ENCODE peak calls at places on chromosomes 16 and 17, in five cellular contexts. One of them, this sample, is unnamed.
A peak's percentile ranks its signal among the peaks of the same experiment; 100 is the strongest.

GRCh38 chr16:35431829-35432663 is 1972.6 kb downstream of the TP53TG3F start:
- DNase-seq in mesendoderm: peak; percentile 13
- DNase-seq in fibroblast of lung: no peak
- DNase-seq in heart left ventricle: no peak
- DNase-seq in tibial nerve: no peak
- DNase-seq in this sample: no peak

GRCh38 chr17:64920419-64921172 is 1.3 kb upstream of the LRRC37A3 start:
- DNase-seq in mesendoderm: no peak
- DNase-seq in fibroblast of lung: no peak
- DNase-seq in heart left ventricle: no peak
- DNase-seq in tibial nerve: no peak
- DNase-seq in this sample: no peak

GRCh38 chr16:48105976-48106375 is 49.8 kb downstream of the ABCC12 start:
- DNase-seq in mesendoderm: no peak
- DNase-seq in fibroblast of lung: no peak
- DNase-seq in heart left ventricle: no peak
- DNase-seq in tibial nerve: no peak
- DNase-seq in this sample: no peak

GRCh38 chr16:20763461-20764232 is at the start of gene ACSM3:
- DNase-seq in mesendoderm: peak; percentile 86
- DNase-seq in fibroblast of lung: peak; percentile 83
- DNase-seq in heart left ventricle: peak; percentile 27
- DNase-seq in tibial nerve: peak; percentile 53
- DNase-seq in this sample: no peak

GRCh38 chr17:60077672-60078519 is 825 bp downstream of the HEATR6 start:
- DNase-seq in mesendoderm: no peak
- DNase-seq in fibroblast of lung: peak; percentile 68
- DNase-seq in heart left ventricle: no peak
- DNase-seq in tibial nerve: no peak
- DNase-seq in this sample: no peak

GRCh38 chr17:82492647-82493516 is 26.6 kb upstream of the FOXK2 start:
- DNase-seq in mesendoderm: no peak
- DNase-seq in fibroblast of lung: peak; percentile 75
- DNase-seq in heart left ventricle: no peak
- DNase-seq in tibial nerve: no peak
- DNase-seq in this sample: peak; percentile 41

GRCh38 chr16:9048302-9048700 is 43.1 kb upstream of the HAPSTR1 start:
- DNase-seq in mesendoderm: no peak
- DNase-seq in fibroblast of lung: peak; percentile 45
- DNase-seq in heart left ventricle: no peak
- DNase-seq in tibial nerve: peak; percentile 11
- DNase-seq in this sample: no peak

GRCh38 chr17:68257924-68258323 is 10.1 kb downstream of the AMZ2 start:
- DNase-seq in mesendoderm: no peak
- DNase-seq in fibroblast of lung: no peak
- DNase-seq in heart left ventricle: no peak
- DNase-seq in tibial nerve: no peak
- DNase-seq in this sample: no peak

GRCh38 chr17:18235743-18236256 is 10.4 kb downstream of the LLGL1 start:
- DNase-seq in mesendoderm: no peak
- DNase-seq in fibroblast of lung: peak; percentile 44
- DNase-seq in heart left ventricle: no peak
- DNase-seq in tibial nerve: no peak
- DNase-seq in this sample: no peak

GRCh38 chr16:48865511-48865910 is 255.5 kb upstream of the N4BP1 start:
- DNase-seq in mesendoderm: no peak
- DNase-seq in fibroblast of lung: no peak
- DNase-seq in heart left ventricle: no peak
- DNase-seq in tibial nerve: no peak
- DNase-seq in this sample: no peak

GRCh38 chr17:62653002-62653830 is 25.7 kb downstream of the MRC2 start:
- DNase-seq in mesendoderm: peak; percentile 99
- DNase-seq in fibroblast of lung: peak; percentile 55
- DNase-seq in heart left ventricle: peak; percentile 87
- DNase-seq in tibial nerve: no peak
- DNase-seq in this sample: peak; percentile 67

GRCh38 chr16:9374076-9374475 is 282.6 kb downstream of the HAPSTR1 start:
- DNase-seq in mesendoderm: peak; percentile 43
- DNase-seq in fibroblast of lung: no peak
- DNase-seq in heart left ventricle: no peak
- DNase-seq in tibial nerve: no peak
- DNase-seq in this sample: no peak

GRCh38 chr16:67736858-67737257 is 17.7 kb upstream of the GFOD2 start:
- DNase-seq in mesendoderm: no peak
- DNase-seq in fibroblast of lung: no peak
- DNase-seq in heart left ventricle: no peak
- DNase-seq in tibial nerve: no peak
- DNase-seq in this sample: no peak

GRCh38 chr17:69516911-69517310 is 102.4 kb downstream of the MAP2K6 start:
- DNase-seq in mesendoderm: no peak
- DNase-seq in fibroblast of lung: no peak
- DNase-seq in heart left ventricle: no peak
- DNase-seq in tibial nerve: no peak
- DNase-seq in this sample: no peak

GRCh38 chr17:82825540-82826124 is 14.2 kb downstream of the ZNF750 start:
- DNase-seq in mesendoderm: no peak
- DNase-seq in fibroblast of lung: no peak
- DNase-seq in heart left ventricle: no peak
- DNase-seq in tibial nerve: no peak
- DNase-seq in this sample: no peak

GRCh38 chr17:78891406-78892061 is 11.5 kb downstream of the CEP295NL start:
- DNase-seq in mesendoderm: no peak
- DNase-seq in fibroblast of lung: no peak
- DNase-seq in heart left ventricle: no peak
- DNase-seq in tibial nerve: no peak
- DNase-seq in this sample: no peak

GRCh38 chr17:37276475-37276874 is 99.3 kb upstream of the C17orf78 start:
- DNase-seq in mesendoderm: no peak
- DNase-seq in fibroblast of lung: no peak
- DNase-seq in heart left ventricle: no peak
- DNase-seq in tibial nerve: no peak
- DNase-seq in this sample: no peak

GRCh38 chr16:5003211-5003610 is 30.5 kb downstream of the NAGPA start:
- DNase-seq in mesendoderm: no peak
- DNase-seq in fibroblast of lung: no peak
- DNase-seq in heart left ventricle: peak; percentile 27
- DNase-seq in tibial nerve: no peak
- DNase-seq in this sample: no peak

GRCh38 chr16:89828870-89829629 is 775 bp downstream of the SPIRE2 start:
- DNase-seq in mesendoderm: peak; percentile 32
- DNase-seq in fibroblast of lung: no peak
- DNase-seq in heart left ventricle: no peak
- DNase-seq in tibial nerve: no peak
- DNase-seq in this sample: no peak
- H3K27ac ChIP-seq in mesendoderm: no peak overlapping the region
- H3K27ac ChIP-seq in fibroblast of lung: no peak overlapping the region
- H3K27ac ChIP-seq in heart left ventricle: no peak overlapping the region
- H3K27ac ChIP-seq in tibial nerve: no peak overlapping the region
- H3K27ac ChIP-seq in this sample: no peak overlapping the region

GRCh38 chr17:892958-893357 is 86.6 kb downstream of the NXN start:
- DNase-seq in mesendoderm: no peak
- DNase-seq in fibroblast of lung: no peak
- DNase-seq in heart left ventricle: no peak
- DNase-seq in tibial nerve: no peak
- DNase-seq in this sample: no peak
- H3K4me1 ChIP-seq in mesendoderm: peaks cover under 1% of the 10 kb centered on the region
- H3K4me1 ChIP-seq in fibroblast of lung: peaks cover 5% of the 10 kb centered on the region
- H3K4me1 ChIP-seq in heart left ventricle: no peaks in the 10 kb centered on the region
- H3K4me1 ChIP-seq in tibial nerve: no peaks in the 10 kb centered on the region
- H3K4me1 ChIP-seq in this sample: peaks cover 30% of the 10 kb centered on the region

DNA sequence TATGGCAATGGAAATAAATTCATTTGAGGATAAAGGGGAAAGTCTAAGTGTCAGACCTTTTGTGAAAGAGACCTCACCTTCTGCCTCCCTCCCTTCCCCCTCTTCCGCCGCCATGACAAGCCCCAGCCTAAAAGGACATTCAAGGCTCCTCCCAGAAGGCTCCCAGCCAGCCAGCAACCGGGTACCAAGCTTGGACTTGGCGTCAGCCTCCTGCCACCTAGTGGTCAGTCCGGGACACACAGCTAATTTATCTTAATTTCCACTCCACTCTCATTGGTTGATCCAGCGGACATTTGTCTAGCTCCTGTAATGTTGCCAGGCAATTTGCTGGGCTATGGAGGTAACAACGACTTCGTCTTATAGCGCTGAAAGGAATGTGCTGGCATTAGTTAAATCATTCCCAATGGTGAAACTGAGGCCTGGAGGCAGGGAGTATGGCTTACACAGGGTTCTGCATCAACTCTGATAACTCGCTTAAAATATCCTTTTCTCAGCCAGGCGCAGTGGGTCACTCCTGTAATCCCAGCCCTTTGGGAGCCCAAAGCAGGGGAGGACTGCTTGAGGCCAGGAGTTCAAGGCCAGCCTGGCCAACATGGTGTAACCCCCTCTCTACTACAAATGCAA is 19.3 kb upstream of the CLEC3A start:
- DNase-seq in mesendoderm: peak; percentile 97
- DNase-seq in fibroblast of lung: peak; percentile 89
- DNase-seq in heart left ventricle: peak; percentile 90
- DNase-seq in tibial nerve: peak; percentile 74
- DNase-seq in this sample: peak; percentile 87
- H3K27ac ChIP-seq in mesendoderm: no peak overlapping the region
- H3K27ac ChIP-seq in fibroblast of lung: no peak overlapping the region
- H3K27ac ChIP-seq in heart left ventricle: no peak overlapping the region
- H3K27ac ChIP-seq in tibial nerve: no peak overlapping the region
- H3K27ac ChIP-seq in this sample: no peak overlapping the region

GRCh38 chr16:1298406-1298805 is 11.0 kb upstream of the UBE2I start:
- DNase-seq in mesendoderm: no peak
- DNase-seq in fibroblast of lung: no peak
- DNase-seq in heart left ventricle: no peak
- DNase-seq in tibial nerve: no peak
- DNase-seq in this sample: no peak
- H3K4me1 ChIP-seq in mesendoderm: no peaks in the 10 kb centered on the region
- H3K4me1 ChIP-seq in fibroblast of lung: peaks cover 5% of the 10 kb centered on the region
- H3K4me1 ChIP-seq in heart left ventricle: no peaks in the 10 kb centered on the region
- H3K4me1 ChIP-seq in tibial nerve: no peaks in the 10 kb centered on the region
- H3K4me1 ChIP-seq in this sample: peaks cover 15% of the 10 kb centered on the region

DNA sequence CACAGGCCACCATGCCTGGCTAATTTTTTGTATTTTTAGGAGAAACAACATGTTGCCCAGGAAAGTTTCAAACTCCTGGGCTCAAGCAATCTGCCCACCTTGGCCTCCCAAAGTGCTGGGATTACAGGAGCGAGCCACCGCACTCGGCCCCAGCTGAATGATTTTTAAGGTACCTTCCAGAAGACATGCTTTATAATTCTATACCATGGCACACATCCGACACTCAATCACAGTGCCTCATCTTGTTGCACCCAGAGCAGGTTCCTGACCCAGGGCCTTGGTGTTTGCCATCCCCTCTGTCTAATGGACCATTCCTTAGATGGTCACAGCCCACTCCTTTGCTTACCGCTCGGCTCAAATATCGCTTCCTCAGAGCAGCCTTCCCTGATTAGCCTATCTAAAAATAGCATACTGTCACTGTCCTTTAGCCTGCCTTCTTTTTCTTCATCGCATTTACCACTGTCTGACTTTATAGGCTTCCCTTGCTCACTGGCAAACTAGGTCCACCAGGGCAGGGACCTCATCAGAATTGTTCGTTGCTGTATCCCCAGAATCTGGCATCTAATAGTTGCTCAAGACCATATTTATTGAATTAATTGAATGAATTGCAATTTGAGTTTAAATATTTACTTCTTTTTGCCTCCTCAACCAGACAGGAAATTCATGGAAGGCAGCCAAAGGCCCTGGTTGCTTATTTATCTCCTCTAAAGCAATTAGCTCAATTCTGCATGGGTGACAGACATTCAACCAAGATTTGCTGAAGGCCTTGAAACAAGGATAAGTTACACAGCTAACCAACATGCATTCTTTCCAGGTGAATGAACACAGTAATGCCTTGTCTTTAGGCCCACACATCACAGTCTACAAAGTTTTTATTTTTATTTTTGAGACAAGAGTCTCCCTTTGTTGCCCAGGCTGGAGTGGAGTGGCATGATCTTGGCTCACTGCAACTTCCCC is 6.3 kb upstream of the TENT4B start:
- DNase-seq in mesendoderm: no peak
- DNase-seq in fibroblast of lung: no peak
- DNase-seq in heart left ventricle: no peak
- DNase-seq in tibial nerve: no peak
- DNase-seq in this sample: no peak
- H3K27ac ChIP-seq in mesendoderm: no peak overlapping the region
- H3K27ac ChIP-seq in fibroblast of lung: no peak overlapping the region
- H3K27ac ChIP-seq in heart left ventricle: no peak overlapping the region
- H3K27ac ChIP-seq in tibial nerve: no peak overlapping the region
- H3K27ac ChIP-seq in this sample: peak overlapping the region; percentile 65

GRCh38 chr17:27530791-27531391 is 74.6 kb downstream of the KSR1 start:
- DNase-seq in mesendoderm: no peak
- DNase-seq in fibroblast of lung: peak; percentile 69
- DNase-seq in heart left ventricle: no peak
- DNase-seq in tibial nerve: no peak
- DNase-seq in this sample: no peak
- H3K4me1 ChIP-seq in mesendoderm: peaks cover 16% of the 10 kb centered on the region
- H3K4me1 ChIP-seq in fibroblast of lung: peaks cover 18% of the 10 kb centered on the region
- H3K4me1 ChIP-seq in heart left ventricle: no peaks in the 10 kb centered on the region
- H3K4me1 ChIP-seq in tibial nerve: no peaks in the 10 kb centered on the region
- H3K4me1 ChIP-seq in this sample: no peaks in the 10 kb centered on the region

GRCh38 chr16:58497935-58498334 is 2.0 kb upstream of the NDRG4 start:
- DNase-seq in mesendoderm: no peak
- DNase-seq in fibroblast of lung: no peak
- DNase-seq in heart left ventricle: peak; percentile 21
- DNase-seq in tibial nerve: no peak
- DNase-seq in this sample: no peak

GRCh38 chr16:58498341-58499091 is 1.4 kb upstream of the NDRG4 start:
- DNase-seq in mesendoderm: no peak
- DNase-seq in fibroblast of lung: no peak
- DNase-seq in heart left ventricle: no peak
- DNase-seq in tibial nerve: no peak
- DNase-seq in this sample: no peak

GRCh38 chr16:58495861-58496331 is 4.0 kb upstream of the NDRG4 start:
- DNase-seq in mesendoderm: no peak
- DNase-seq in fibroblast of lung: no peak
- DNase-seq in heart left ventricle: peak; percentile 28
- DNase-seq in tibial nerve: no peak
- DNase-seq in this sample: no peak

GRCh38 chr16:58499092-58499511 is 841 bp upstream of the NDRG4 start:
- DNase-seq in mesendoderm: no peak
- DNase-seq in fibroblast of lung: no peak
- DNase-seq in heart left ventricle: no peak
- DNase-seq in tibial nerve: no peak
- DNase-seq in this sample: no peak

GRCh38 chr16:58497468-58497867 is 2.5 kb upstream of the NDRG4 start:
- DNase-seq in mesendoderm: no peak
- DNase-seq in fibroblast of lung: no peak
- DNase-seq in heart left ventricle: peak; percentile 19
- DNase-seq in tibial nerve: no peak
- DNase-seq in this sample: no peak
- H3K27ac ChIP-seq in mesendoderm: no peak overlapping the region
- H3K27ac ChIP-seq in fibroblast of lung: no peak overlapping the region
- H3K27ac ChIP-seq in heart left ventricle: peak overlapping the region; percentile 10
- H3K27ac ChIP-seq in tibial nerve: no peak overlapping the region
- H3K27ac ChIP-seq in this sample: no peak overlapping the region

GRCh38 chr17:58343131-58343530 is 8.9 kb downstream of the SUPT4H1 start:
- DNase-seq in mesendoderm: no peak
- DNase-seq in fibroblast of lung: no peak
- DNase-seq in heart left ventricle: no peak
- DNase-seq in tibial nerve: no peak
- DNase-seq in this sample: no peak
- H3K4me1 ChIP-seq in mesendoderm: peaks cover 13% of the 10 kb centered on the region
- H3K4me1 ChIP-seq in fibroblast of lung: peaks cover 16% of the 10 kb centered on the region
- H3K4me1 ChIP-seq in heart left ventricle: no peaks in the 10 kb centered on the region
- H3K4me1 ChIP-seq in tibial nerve: no peaks in the 10 kb centered on the region
- H3K4me1 ChIP-seq in this sample: no peaks in the 10 kb centered on the region

This sample was measured in psoas muscle.